ENCODE peak calls at places on chromosomes 11 and 22, in seven cellular contexts. D is MM.1S; M is iPS-NIHi11; V is foreskin fibroblast; C is CD4-positive, CD25-positive, alpha-beta regulatory T cell; R is stimulated activated CD8-positive, alpha-beta memory T cell treated with anti-CD3 and anti-CD28 coated beads, Interleukin-15, amount 100 ng/mL, for 24 hours; P is Peyer's patch. F is an unnamed sample.

GRCh38 chr22:49776053-49776511 is 51.6 kb downstream of the BRD1 start:
- DNase-seq in V (no peak), P (no peak), M (no peak), R (no peak), C (no peak), D (no peak), F (no peak)

GRCh38 chr11:75055511-75055910 is 41.2 kb downstream of the OR2AT4 start:
- DNase-seq in V (peak), C (no peak), R (no peak), D (no peak), M (no peak), P (no peak), F (no peak)

GRCh38 chr11:113532697-113533424 is 57.7 kb upstream of the DRD2 start:
- DNase-seq in R (peak), V (peak), D (peak), C (peak), M (peak), P (peak), F (peak)

GRCh38 chr22:23503736-23504440 is 76.2 kb downstream of the IGLL1 start:
- DNase-seq in R (no peak), V (no peak), P (no peak), D (no peak), M (no peak), C (no peak), F (no peak)

GRCh38 chr11:2867722-2868548 is 17.6 kb downstream of the CDKN1C start:
- DNase-seq in D (no peak), M (no peak), R (no peak), P (no peak), C (no peak), V (no peak), F (no peak)

GRCh38 chr22:31753005-31753633 is 700 bp upstream of the DEPDC5 start:
- DNase-seq in R (no peak), D (no peak), M (peak), V (peak), C (no peak), P (no peak), F (peak)

GRCh38 chr22:44638966-44639739 is 62.9 kb upstream of the PRR5 start:
- DNase-seq in P (no peak), V (peak), R (no peak), C (no peak), D (no peak), M (no peak), F (no peak)

GRCh38 chr11:119728226-119728626 is 774 bp downstream of the NECTIN1 start:
- DNase-seq in R (no peak), D (peak), C (peak), P (no peak), M (no peak), V (peak), F (no peak)

GRCh38 chr11:77087723-77088225 is 14.9 kb upstream of the OMP start:
- DNase-seq in R (no peak), C (no peak), M (no peak), V (no peak), P (no peak), D (no peak), F (no peak)

GRCh38 chr11:32071811-32072210 is 19.1 kb upstream of the RCN1 start:
- DNase-seq in R (no peak), C (no peak), P (no peak), D (no peak), M (peak), V (peak), F (no peak)

GRCh38 chr22:34847072-34847471 is 218.9 kb upstream of the ISX start:
- DNase-seq in D (peak), V (no peak), R (no peak), P (no peak), M (no peak), C (no peak), F (no peak)

GRCh38 chr11:17734418-17734911 is at the start of gene KCNC1:
- DNase-seq in D (no peak), R (no peak), V (peak), C (no peak), M (peak), P (no peak), F (no peak)

GRCh38 chr11:33492569-33492968 is 208.1 kb downstream of the C11orf91 start:
- DNase-seq in V (no peak), P (no peak), M (no peak), R (no peak), D (no peak), C (no peak), F (no peak)

GRCh38 chr11:78684377-78684776 is 109.7 kb upstream of the NARS2 start:
- DNase-seq in D (no peak), V (no peak), C (no peak), R (no peak), P (no peak), M (no peak), F (no peak)

GRCh38 chr11:2804189-2804588 is 81.4 kb downstream of the CDKN1C start:
- DNase-seq in R (no peak), V (no peak), C (no peak), D (no peak), M (no peak), P (peak), F (no peak)

GRCh38 chr22:26893034-26893710 is 235.8 kb downstream of the MIAT start:
- DNase-seq in P (no peak), C (no peak), M (no peak), D (no peak), V (no peak), R (no peak), F (no peak)

GRCh38 chr22:19067696-19068348 is 54.4 kb downstream of the DGCR2 start:
- DNase-seq in R (no peak), P (peak), M (no peak), C (no peak), V (no peak), D (no peak), F (no peak)

GRCh38 chr11:122977455-122978302 is 4.0 kb downstream of the BSX start:
- DNase-seq in P (no peak), M (peak), V (no peak), C (no peak), R (no peak), D (no peak), F (no peak)

GRCh38 chr11:47415949-47416472 is 7.6 kb downstream of the SLC39A13 start:
- DNase-seq in R (no peak), C (no peak), D (no peak), V (peak), P (no peak), M (peak), F (no peak)

GRCh38 chr11:124069429-124070401 is 28.6 kb upstream of the OR10G7 start:
- DNase-seq in P (peak), V (peak), M (peak), R (no peak), D (no peak), C (no peak), F (peak)

GRCh38 chr22:22835242-22835641 is 52.4 kb upstream of the IGLL5 start:
- DNase-seq in D (no peak), C (no peak), P (no peak), M (no peak), R (no peak), V (no peak), F (no peak)

GRCh38 chr11:10728779-10729472 is 22.1 kb upstream of the CTR9 start:
- DNase-seq in P (no peak), D (no peak), R (no peak), M (peak), V (peak), C (no peak), F (no peak)

GRCh38 chr11:114889464-114890065 is 211.2 kb downstream of the NXPE2 start:
- DNase-seq in P (no peak), V (no peak), M (no peak), R (no peak), D (no peak), C (no peak), F (no peak)

GRCh38 chr11:60809249-60809648 is 24.1 kb downstream of the MS4A10 start:
- DNase-seq in R (no peak), M (no peak), C (no peak), P (no peak), D (no peak), V (no peak), F (no peak)

GRCh38 chr22:46826438-46826837 is 64.0 kb downstream of the TBC1D22A start:
- DNase-seq in M (no peak), V (no peak), C (no peak), P (no peak), R (no peak), D (no peak), F (no peak)

GRCh38 chr11:72413914-72414628 is 20.3 kb downstream of the CLPB start:
- DNase-seq in C (peak), M (peak), P (peak), R (peak), D (peak), V (peak), F (peak)

GRCh38 chr11:83156996-83157754 is at the start of gene PCF11:
- DNase-seq in P (no peak), C (no peak), R (peak), D (no peak), V (no peak), M (no peak), F (no peak)

GRCh38 chr11:390175-390574 is 3.8 kb upstream of the PKP3 start:
- DNase-seq in P (no peak), D (no peak), V (no peak), M (peak), R (no peak), C (no peak), F (peak)

GRCh38 chr11:120034881-120035620 is 102.9 kb downstream of the TRIM29 start:
- DNase-seq in M (no peak), D (no peak), V (no peak), R (no peak), P (no peak), C (no peak), F (no peak)

GRCh38 chr11:75350743-75351540 is 519 bp downstream of the ARRB1 start:
- DNase-seq in V (peak), P (peak), D (no peak), R (no peak), M (peak), C (peak), F (peak)

GRCh38 chr11:19160839-19161238 is 40.9 kb downstream of the CSRP3 start:
- DNase-seq in P (no peak), V (no peak), R (no peak), M (no peak), D (no peak), C (no peak), F (no peak)

GRCh38 chr11:12995823-12996222 is 13.3 kb upstream of the RASSF10 start:
- DNase-seq in V (no peak), M (no peak), D (no peak), C (no peak), P (no peak), R (no peak), F (no peak)

GRCh38 chr11:328012-328411 is 7.4 kb upstream of the IFITM3 start:
- DNase-seq in R (no peak), M (no peak), V (no peak), C (no peak), P (no peak), D (no peak), F (no peak)

GRCh38 chr11:108786281-108786990 is 121.6 kb downstream of the DDX10 start:
- DNase-seq in M (no peak), R (no peak), D (no peak), V (no peak), C (no peak), P (no peak), F (no peak)

GRCh38 chr11:111001986-111002616 is 243.4 kb upstream of the POU2AF2 start:
- DNase-seq in V (peak), C (no peak), R (no peak), D (no peak), P (no peak), M (no peak), F (no peak)

GRCh38 chr11:116329354-116330090 is 443.3 kb downstream of the BUD13 start:
- DNase-seq in C (no peak), V (no peak), D (no peak), M (no peak), P (no peak), R (no peak), F (no peak)

GRCh38 chr11:47916361-47916841 is 64.0 kb upstream of the PTPRJ start:
- DNase-seq in C (no peak), D (no peak), M (no peak), P (no peak), V (no peak), R (no peak), F (peak)

GRCh38 chr11:19980957-19981669 is 179.2 kb downstream of the DBX1 start:
- DNase-seq in D (no peak), P (no peak), V (peak), C (no peak), M (no peak), R (no peak), F (no peak)

F was measured in small intestine.